ENCODE peak calls at places on chromosomes 6 and 20, in five cellular contexts. O, S, J, Q and U are unnamed samples.

GRCh38 chr20:4787069-4787468 is 65.4 kb downstream of the PRND start:
- DNase-seq in O (no peak), S (no peak), J (no peak), Q (no peak), U (no peak)

GRCh38 chr20:35523298-35523888 is 6.1 kb downstream of the C20orf173 start:
- DNase-seq in O (peak; percentile 84), S (no peak), J (peak; percentile 47), Q (peak; percentile 66), U (peak; percentile 23)

GRCh38 chr6:12313992-12314589 is 23.9 kb downstream of the EDN1 start:
- DNase-seq in O (peak; percentile 35), S (no peak), J (peak; percentile 29), Q (no peak), U (no peak)

GRCh38 chr6:2861071-2861821 is 19.6 kb upstream of the SERPINB1 start:
- DNase-seq in O (no peak), S (no peak), J (no peak), Q (no peak), U (no peak)

GRCh38 chr6:151239603-151240035 is at the start of gene AKAP12:
- DNase-seq in O (peak; percentile 78), S (no peak), J (no peak), Q (no peak), U (peak; percentile 28)

GRCh38 chr20:45359069-45359405 is 3.9 kb upstream of the SYS1 start:
- DNase-seq in O (no peak), S (no peak), J (no peak), Q (no peak), U (no peak)

GRCh38 chr6:124714728-124715127 is 247.5 kb upstream of the RNF217 start:
- DNase-seq in O (no peak), S (no peak), J (no peak), Q (no peak), U (no peak)

GRCh38 chr6:35787266-35788218 is 6.7 kb downstream of the CLPSL1 start:
- DNase-seq in O (no peak), S (no peak), J (peak; percentile 36), Q (peak; percentile 21), U (no peak)

GRCh38 chr6:39411465-39411864 is 89.0 kb upstream of the KCNK16 start:
- DNase-seq in O (no peak), S (no peak), J (no peak), Q (no peak), U (no peak)

GRCh38 chr6:10418862-10419748 is 4.2 kb upstream of the TFAP2A start:
- DNase-seq in O (peak; percentile 85), S (no peak), J (no peak), Q (peak; percentile 71), U (no peak)

GRCh38 chr6:167469655-167470054 is 144.8 kb downstream of the TTLL2 start:
- DNase-seq in O (no peak), S (no peak), J (no peak), Q (no peak), U (no peak)

GRCh38 chr6:97572943-97573342 is 289.9 kb upstream of the MMS22L start:
- DNase-seq in O (no peak), S (no peak), J (no peak), Q (no peak), U (no peak)

GRCh38 chr6:3640868-3641267 is 110.6 kb downstream of the PXDC1 start:
- DNase-seq in O (no peak), S (no peak), J (no peak), Q (no peak), U (no peak)

GRCh38 chr6:36933102-36933501 is 21.4 kb upstream of the PI16 start:
- DNase-seq in O (no peak), S (no peak), J (no peak), Q (no peak), U (no peak)

GRCh38 chr6:88650029-88650619 is 313.3 kb downstream of the RNGTT start:
- DNase-seq in O (no peak), S (peak; percentile 97), J (no peak), Q (no peak), U (no peak)

GRCh38 chr20:46035713-46036112 is 6.7 kb downstream of the SLC12A5 start:
- DNase-seq in O (no peak), S (no peak), J (no peak), Q (no peak), U (no peak)

GRCh38 chr20:51760905-51761544 is 7.2 kb downstream of the ATP9A start:
- DNase-seq in O (no peak), S (no peak), J (peak; percentile 100), Q (no peak), U (peak; percentile 79)

GRCh38 chr6:155103816-155104366 is 108.8 kb downstream of the TIAM2 start:
- DNase-seq in O (no peak), S (no peak), J (no peak), Q (no peak), U (no peak)

GRCh38 chr6:5115168-5115567 is 30.0 kb downstream of the PPP1R3G start:
- DNase-seq in O (no peak), S (no peak), J (peak; percentile 91), Q (no peak), U (peak; percentile 59)

GRCh38 chr6:78619016-78619415 is 248.3 kb upstream of the IRAK1BP1 start:
- DNase-seq in O (no peak), S (no peak), J (no peak), Q (no peak), U (no peak)
- TF ChIP-seq RAD21 in O (no peak), S (no peak), J (no peak), Q (no peak), U (no peak)

GRCh38 chr6:137712587-137712986 is 154.5 kb upstream of the TNFAIP3 start:
- DNase-seq in O (no peak), S (no peak), J (no peak), Q (no peak), U (no peak)

GRCh38 chr6:137722749-137723272 is 144.2 kb upstream of the TNFAIP3 start:
- DNase-seq in O (no peak), S (no peak), J (no peak), Q (no peak), U (no peak)

GRCh38 chr6:137711929-137712328 is 155.1 kb upstream of the TNFAIP3 start:
- DNase-seq in O (no peak), S (no peak), J (no peak), Q (no peak), U (no peak)

GRCh38 chr6:137715589-137716045 is 151.4 kb upstream of the TNFAIP3 start:
- DNase-seq in O (no peak), S (no peak), J (no peak), Q (no peak), U (no peak)

DNA sequence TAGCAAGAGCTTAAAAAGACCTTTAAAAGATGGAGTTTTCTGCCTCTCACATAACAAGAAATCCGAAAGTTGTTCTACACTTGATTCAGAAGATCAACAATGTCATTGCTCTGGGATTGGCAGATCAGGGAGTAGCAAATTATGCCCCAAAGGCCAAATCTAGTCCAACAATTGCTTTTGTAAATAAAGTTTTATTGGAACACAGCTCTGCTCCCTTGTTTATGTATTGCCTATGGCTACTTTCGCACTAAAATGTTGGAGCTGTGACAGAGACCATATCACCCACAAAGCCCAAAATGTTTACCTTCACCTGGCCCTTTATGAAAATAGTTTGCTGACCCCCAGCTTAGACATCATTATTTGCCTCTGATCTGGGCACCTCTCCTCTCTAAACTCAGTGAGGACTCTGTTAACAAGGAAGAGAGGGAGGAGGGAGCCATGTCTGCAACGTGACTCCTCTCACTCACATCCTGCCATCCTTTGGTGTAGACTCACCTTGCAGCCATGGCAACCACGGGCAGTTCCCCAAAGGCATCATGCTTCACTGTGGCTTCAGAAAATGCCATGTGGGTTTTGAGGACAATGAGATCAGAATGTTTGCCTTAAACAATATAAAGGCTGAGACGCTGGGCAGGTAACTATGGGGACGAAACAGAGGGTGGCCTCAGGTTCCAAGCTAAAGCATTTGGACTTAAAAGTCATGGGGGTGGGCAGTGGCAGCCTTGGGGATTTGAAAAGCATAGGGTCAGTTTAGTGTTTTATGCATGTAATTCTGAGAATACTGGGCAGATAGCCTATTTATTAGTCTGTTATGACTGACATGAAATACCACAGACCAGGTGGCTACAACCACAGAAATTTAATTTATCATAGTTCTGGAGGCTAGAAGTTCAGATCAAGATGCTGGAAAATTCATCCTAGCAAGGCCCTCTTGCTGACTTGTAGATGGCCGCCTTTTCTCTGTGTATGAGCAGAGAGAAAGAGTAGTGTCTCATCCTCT is 149.7 kb upstream of the TNFAIP3 start:
- DNase-seq in O (no peak), S (no peak), J (no peak), Q (no peak), U (no peak)
- TF ChIP-seq HDAC2 in O (no peak), S (no peak), J (no peak), Q (no peak), U (no peak)

GRCh38 chr6:21742238-21742660 is 148.7 kb downstream of the SOX4 start:
- DNase-seq in O (no peak), S (no peak), J (no peak), Q (no peak), U (peak; percentile 83)
- TF ChIP-seq RAD21 in O (no peak), S (no peak), J (no peak), Q (no peak), U (no peak)

DNA sequence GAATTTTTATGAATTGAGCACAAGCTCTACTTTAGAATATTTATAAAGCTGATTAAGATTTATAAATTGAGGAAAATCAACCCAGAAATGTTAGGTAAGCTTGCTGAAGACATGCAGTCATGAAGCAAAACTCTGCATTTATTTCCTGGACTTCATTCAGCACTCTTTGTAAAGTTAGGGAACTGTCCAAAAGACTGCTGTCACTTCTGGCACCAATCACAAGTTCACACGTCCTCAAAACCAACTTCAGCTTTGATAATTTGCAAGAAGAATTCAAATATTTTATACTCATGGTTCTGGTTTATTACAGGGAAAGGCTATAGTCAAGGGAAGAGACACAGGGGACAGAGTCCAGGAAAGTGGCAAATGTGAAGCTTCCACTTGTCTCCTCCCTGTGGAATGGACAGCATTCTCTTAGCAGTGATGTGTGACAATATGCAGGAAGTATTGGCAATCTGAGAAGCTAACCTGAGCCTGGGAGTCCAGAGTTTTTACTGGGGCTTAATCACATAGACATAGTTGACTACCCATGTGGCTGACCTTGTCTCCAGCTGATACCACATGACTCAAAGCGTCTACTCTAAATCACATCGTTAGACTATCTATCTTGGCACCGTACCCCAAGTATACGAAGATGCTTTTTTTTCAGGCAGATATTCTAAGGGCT is 85.4 kb downstream of the PPP1R14C start:
- DNase-seq in O (no peak), S (no peak), J (no peak), Q (no peak), U (no peak)
- TF ChIP-seq HDAC2 in O (no peak), S (no peak), J (no peak), Q (no peak), U (no peak)

GRCh38 chr6:25280617-25280990 is 1.4 kb downstream of the CARMIL1 start:
- DNase-seq in O (no peak), S (no peak), J (peak; percentile 45), Q (no peak), U (peak; percentile 32)
- TF ChIP-seq RAD21 in O (no peak), S (no peak), J (no peak), Q (no peak), U (no peak)

GRCh38 chr6:169183233-169183632 is 70.4 kb downstream of the THBS2 start:
- DNase-seq in O (no peak), S (no peak), J (no peak), Q (no peak), U (no peak)
- TF ChIP-seq HDAC2 in O (no peak), S (no peak), J (no peak), Q (no peak), U (no peak)

GRCh38 chr6:43181621-43181941 is 415 bp upstream of the CUL9 start:
- DNase-seq in O (no peak), S (no peak), J (no peak), Q (no peak), U (no peak)
- TF ChIP-seq RAD21 in O (no peak), S (no peak), J (no peak), Q (no peak), U (no peak)